ENCODE peak calls at places on chromosomes 12 and 14, in six cellular contexts. Q is IMR-90, P is A549, X is HepG2, R is SK-N-SH, O is GM12878. C is an unnamed sample.
A peak's percentile ranks its signal among the peaks of the same experiment; 100 is the strongest.

GRCh38 chr12:90977224-90977623 is 22.2 kb upstream of the CCER1 start:
- DNase-seq in P (no peak), O (no peak), R (no peak), X (no peak), Q (peak; percentile 38), C (no peak)

GRCh38 chr14:54189358-54190354 is 207.2 kb upstream of the CDKN3 start:
- DNase-seq in O (no peak), X (no peak), Q (peak; percentile 83), P (no peak), R (no peak), C (no peak)

GRCh38 chr14:102095871-102096568 is 9.2 kb upstream of the HSP90AA1 start:
- DNase-seq in O (no peak), Q (no peak), R (peak; percentile 46), X (no peak), P (no peak), C (peak; percentile 24)

GRCh38 chr14:34782031-34782430 is 67.6 kb upstream of the CFL2 start:
- DNase-seq in Q (no peak), X (no peak), P (no peak), O (no peak), R (no peak), C (no peak)

GRCh38 chr14:50047274-50047676 is 69.1 kb downstream of the VCPKMT start:
- DNase-seq in R (no peak), Q (no peak), O (peak; percentile 73), P (no peak), X (peak; percentile 79), C (no peak)

GRCh38 chr12:29230800-29231560 is 81.9 kb downstream of the FAR2 start:
- DNase-seq in O (no peak), Q (no peak), X (no peak), P (no peak), R (no peak), C (no peak)

GRCh38 chr14:60512952-60513554 is 4.1 kb downstream of the SIX6 start:
- DNase-seq in R (no peak), O (no peak), Q (no peak), P (no peak), X (no peak), C (no peak)

GRCh38 chr14:63290741-63291286 is 27.9 kb downstream of the GPHB5 start:
- DNase-seq in P (no peak), Q (no peak), R (no peak), O (no peak), X (no peak), C (no peak)

GRCh38 chr14:100132903-100133510 is 26.4 kb downstream of the DEGS2 start:
- DNase-seq in R (peak; percentile 86), X (no peak), Q (no peak), P (no peak), O (no peak), C (no peak)

GRCh38 chr12:89098390-89099102 is 253.8 kb downstream of the DUSP6 start:
- DNase-seq in R (peak; percentile 4), X (no peak), P (no peak), Q (peak; percentile 7), O (no peak), C (no peak)

GRCh38 chr14:89422181-89422951 is 5.3 kb upstream of the FOXN3 start:
- DNase-seq in X (no peak), O (no peak), Q (peak; percentile 33), R (no peak), P (no peak), C (no peak)

GRCh38 chr12:53004178-53004577 is 2.1 kb upstream of the EIF4B start:
- DNase-seq in P (no peak), R (no peak), X (no peak), Q (no peak), O (no peak), C (peak; percentile 17)

GRCh38 chr12:109334887-109335286 is 12.8 kb upstream of the MYO1H start:
- DNase-seq in R (no peak), Q (no peak), P (no peak), O (no peak), X (no peak), C (no peak)

GRCh38 chr12:87870061-87870460 is 159.1 kb downstream of the C12orf50 start:
- DNase-seq in Q (peak; percentile 51), X (no peak), R (no peak), O (no peak), P (no peak), C (no peak)

GRCh38 chr14:30906752-30907658 is 32.6 kb downstream of the COCH start:
- DNase-seq in R (peak; percentile 26), Q (peak; percentile 15), O (no peak), X (peak; percentile 58), P (no peak), C (no peak)

GRCh38 chr12:6315184-6315583 is 4.7 kb downstream of the PLEKHG6 start:
- DNase-seq in O (no peak), R (no peak), Q (no peak), X (no peak), P (no peak), C (no peak)

GRCh38 chr14:72451081-72451972 is 442.6 kb downstream of the DPF3 start:
- DNase-seq in R (no peak), P (no peak), X (no peak), O (peak; percentile 84), Q (no peak), C (no peak)

GRCh38 chr12:130764073-130764472 is 48.0 kb upstream of the RIMBP2 start:
- DNase-seq in O (peak; percentile 53), R (no peak), P (no peak), X (no peak), Q (peak; percentile 7), C (peak; percentile 11)

GRCh38 chr14:100738269-100738691 is 11.6 kb downstream of the DLK1 start:
- DNase-seq in R (peak; percentile 44), Q (no peak), O (no peak), X (no peak), P (no peak), C (no peak)

GRCh38 chr14:64536488-64537245 is 3.9 kb upstream of the HSPA2 start:
- DNase-seq in Q (peak; percentile 46), R (no peak), O (no peak), X (peak; percentile 28), P (no peak), C (no peak)

GRCh38 chr12:9867531-9867930 is 1.6 kb downstream of the CLEC2B start:
- DNase-seq in R (no peak), X (no peak), O (no peak), Q (no peak), P (no peak), C (no peak)

GRCh38 chr14:52350445-52350844 is 36.3 kb downstream of the PTGER2 start:
- DNase-seq in P (no peak), R (no peak), X (no peak), O (no peak), Q (no peak), C (no peak)

GRCh38 chr12:122813310-122813713 is 21.9 kb upstream of the HIP1R start:
- DNase-seq in Q (no peak), P (no peak), X (no peak), O (peak; percentile 49), R (no peak), C (no peak)

GRCh38 chr12:101039848-101040531 is 170.0 kb downstream of the SLC5A8 start:
- DNase-seq in X (no peak), P (no peak), Q (no peak), R (no peak), O (no peak), C (no peak)

GRCh38 chr12:19484738-19485137 is 45.4 kb downstream of the AEBP2 start:
- DNase-seq in P (no peak), O (no peak), Q (no peak), X (no peak), R (no peak), C (no peak)

GRCh38 chr12:67449591-67450052 is 180.5 kb downstream of the CAND1 start:
- DNase-seq in Q (no peak), O (peak; percentile 82), R (no peak), P (no peak), X (no peak), C (no peak)

GRCh38 chr14:76090611-76091010 is 61.1 kb upstream of the GPATCH2L start:
- DNase-seq in O (no peak), X (no peak), P (no peak), Q (no peak), R (no peak), C (no peak)

GRCh38 chr12:51721281-51721940 is 127.1 kb downstream of the FIGNL2 start:
- DNase-seq in O (no peak), P (no peak), X (no peak), R (peak; percentile 87), Q (peak; percentile 36), C (no peak)

GRCh38 chr12:50033317-50033679 is 8.0 kb upstream of the RACGAP1 start:
- DNase-seq in R (no peak), Q (no peak), X (no peak), O (no peak), P (no peak), C (no peak)

GRCh38 chr12:131939007-131939406 is 9.9 kb downstream of the PUS1 start:
- DNase-seq in P (no peak), O (no peak), R (no peak), X (no peak), Q (no peak), C (no peak)

GRCh38 chr12:52189376-52190174 is 2.2 kb downstream of the KRT80 start:
- DNase-seq in R (no peak), O (no peak), P (no peak), X (no peak), Q (peak; percentile 38), C (no peak)

GRCh38 chr14:23119362-23120327 is 590 bp upstream of the CEBPE start:
- DNase-seq in R (no peak), X (no peak), Q (no peak), O (no peak), P (no peak), C (no peak)
- TF ChIP-seq SMC3 in R (no peak), X (no peak), Q (no peak), O (no peak), P (no peak), C (no peak)

DNA sequence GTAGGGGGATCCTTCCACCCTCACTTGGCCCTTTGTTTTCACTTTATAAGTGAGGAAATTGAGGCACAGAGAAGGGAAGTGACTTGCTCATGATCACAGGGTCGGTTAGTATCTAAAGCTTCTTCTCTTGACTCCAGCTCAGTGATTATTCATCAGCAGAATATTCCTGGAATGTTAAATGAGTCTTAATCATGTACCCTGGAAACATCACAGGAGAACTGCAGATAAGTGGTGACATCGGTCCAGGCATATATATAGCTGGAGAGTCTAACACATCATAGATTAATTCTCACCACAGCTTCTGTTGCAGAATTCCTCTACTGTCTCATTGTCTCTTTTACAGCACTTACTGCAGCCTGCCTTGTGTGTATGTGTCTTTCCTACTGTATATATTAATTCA is 69.9 kb downstream of the PAH start:
- DNase-seq in Q (no peak), R (no peak), X (no peak), O (no peak), P (no peak), C (no peak)
- TF ChIP-seq SMC3 in Q (no peak), R (no peak), X (no peak), O (no peak), P (no peak), C (no peak)

GRCh38 chr14:95039993-95040348 is 117.4 kb downstream of the DICER1 start:
- DNase-seq in X (no peak), O (no peak), R (no peak), Q (no peak), P (no peak), C (no peak)
- TF ChIP-seq SMC3 in X (no peak), O (no peak), R (no peak), Q (no peak), P (no peak), C (no peak)

DNA sequence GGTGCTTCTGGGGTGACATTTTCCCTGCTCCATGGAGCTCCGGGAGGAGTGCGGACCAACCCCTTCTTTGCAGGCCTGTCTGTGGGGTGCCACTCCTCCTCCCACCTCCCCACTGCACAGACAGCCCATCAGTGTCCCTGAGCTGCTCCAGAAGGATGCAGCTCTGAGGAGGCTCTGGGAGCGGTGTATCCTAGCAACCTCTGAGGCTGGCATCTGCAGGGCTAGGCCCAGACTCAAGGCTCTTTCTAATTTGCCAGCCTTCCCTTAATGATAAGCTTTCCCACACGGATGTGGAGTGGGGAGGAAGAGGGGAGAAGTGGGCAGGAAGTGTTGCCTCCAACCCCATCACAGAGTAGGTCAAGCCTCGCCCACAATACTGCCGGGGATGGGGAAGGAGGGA is 59.7 kb downstream of the CALM1 start:
- DNase-seq in Q (no peak), O (no peak), P (no peak), X (no peak), R (no peak), C (no peak)
- TF ChIP-seq SMC3 in Q (no peak), O (no peak), P (no peak), X (no peak), R (no peak), C (no peak)

C was measured in K562.